ENCODE peak calls at places on chromosomes 5 and 9, in four cellular contexts. J, F, V and A are unnamed samples.
A peak's percentile ranks its signal among the peaks of the same experiment; 100 is the strongest.

GRCh38 chr9:2634818-2635217 is 13.2 kb downstream of the VLDLR start:
- DNase-seq in V (no peak), F (no peak), J (no peak), A (no peak)

GRCh38 chr5:44844744-44845143 is 36.0 kb downstream of the MRPS30 start:
- DNase-seq in F (no peak), J (no peak), V (no peak), A (no peak)

GRCh38 chr5:176843673-176844072 is 33.3 kb downstream of the UNC5A start:
- DNase-seq in F (no peak), J (no peak), V (no peak), A (no peak)

GRCh38 chr5:119136666-119137318 is 65.9 kb downstream of the DMXL1 start:
- DNase-seq in F (no peak), J (no peak), V (no peak), A (no peak)

GRCh38 chr5:77874691-77875090 is 98.6 kb upstream of the TBCA start:
- DNase-seq in F (no peak), J (no peak), V (no peak), A (no peak)

GRCh38 chr9:5188060-5188707 is 2.7 kb upstream of the INSL6 start:
- DNase-seq in J (no peak), F (no peak), V (no peak), A (no peak)

GRCh38 chr5:66230551-66230950 is 86.5 kb downstream of the SREK1 start:
- DNase-seq in V (peak; percentile 29), F (no peak), J (no peak), A (no peak)

GRCh38 chr9:116271307-116271706 is 117.7 kb downstream of the PAPPA start:
- DNase-seq in J (no peak), V (no peak), F (no peak), A (no peak)

GRCh38 chr5:148855249-148856008 is 29.0 kb downstream of the ADRB2 start:
- DNase-seq in J (peak; percentile 65), V (no peak), F (peak; percentile 62), A (no peak)

GRCh38 chr9:6924988-6925563 is 167.3 kb downstream of the KDM4C start:
- DNase-seq in F (no peak), V (no peak), J (no peak), A (peak; percentile 42)

GRCh38 chr5:1732238-1732880 is 67.3 kb downstream of the MRPL36 start:
- DNase-seq in V (no peak), J (no peak), F (no peak), A (no peak)

GRCh38 chr9:122392284-122392683 is 21.5 kb downstream of the PTGS1 start:
- DNase-seq in F (peak; percentile 7), V (no peak), J (no peak), A (no peak)

GRCh38 chr9:77018058-77019009 is 1.1 kb upstream of the FOXB2 start:
- DNase-seq in V (no peak), J (no peak), F (no peak), A (no peak)

GRCh38 chr5:54753034-54753433 is 232.4 kb downstream of the ESM1 start:
- DNase-seq in V (peak; percentile 74), F (peak; percentile 40), J (peak; percentile 18), A (no peak)

GRCh38 chr5:73447234-73448071 is 1.1 kb downstream of the FOXD1 start:
- DNase-seq in V (peak; percentile 72), F (peak; percentile 59), J (peak; percentile 59), A (no peak)

GRCh38 chr9:87786876-87787275 is 61.0 kb downstream of the CTSL start:
- DNase-seq in F (no peak), J (no peak), V (no peak), A (no peak)

GRCh38 chr5:128455861-128456361 is 82.1 kb downstream of the FBN2 start:
- DNase-seq in J (peak; percentile 45), F (no peak), V (no peak), A (no peak)

GRCh38 chr9:26775405-26775804 is 117.2 kb downstream of the CAAP1 start:
- DNase-seq in F (no peak), J (no peak), V (no peak), A (no peak)